ENCODE peak calls at places on chromosomes 4 and X, in five cellular contexts. K is upper lobe of left lung, O is GM12878, Y is K562, C is HepG2. D is an unnamed sample.

GRCh38 chr4:23163649-23164436 is 471.1 kb downstream of the GBA3 start:
- ATAC-seq in K (no peak), O (no peak), Y (no peak), C (no peak), D (no peak)

GRCh38 chr4:123102897-123103489 is 180.6 kb upstream of the NUDT6 start:
- ATAC-seq in K (peak; percentile 82), O (peak; percentile 82), Y (peak; percentile 86), C (peak; percentile 77), D (no peak)

GRCh38 chr4:26145212-26145611 is 175.6 kb upstream of the RBPJ start:
- ATAC-seq in K (no peak), O (no peak), Y (no peak), C (peak; percentile 51), D (no peak)

GRCh38 chr4:42608551-42608950 is 48.4 kb downstream of the ATP8A1 start:
- ATAC-seq in K (no peak), O (no peak), Y (no peak), C (no peak), D (no peak)

GRCh38 chrX:102858826-102859627 is 78.0 kb upstream of the RAB40AL start:
- ATAC-seq in K (no peak), O (no peak), Y (no peak), C (no peak), D (no peak)

GRCh38 chr4:146159384-146160058 is 16.0 kb upstream of the LSM6 start:
- ATAC-seq in K (no peak), O (peak; percentile 94), Y (no peak), C (no peak), D (no peak)

GRCh38 chrX:123869488-123869887 is 9.6 kb downstream of the XIAP start:
- ATAC-seq in K (peak; percentile 34), O (peak; percentile 64), Y (peak; percentile 23), C (no peak), D (no peak)

GRCh38 chrX:44748014-44748413 is 95.8 kb upstream of the DUSP21 start:
- ATAC-seq in K (no peak), O (no peak), Y (no peak), C (no peak), D (no peak)

GRCh38 chr4:88964450-88964849 is 92.5 kb downstream of the FAM13A start:
- ATAC-seq in K (no peak), O (peak; percentile 81), Y (peak; percentile 23), C (no peak), D (no peak)

GRCh38 chrX:40154229-40154852 is 56.6 kb upstream of the BCOR start:
- ATAC-seq in K (no peak), O (no peak), Y (peak; percentile 18), C (peak; percentile 59), D (no peak)

GRCh38 chrX:103518571-103518970 is 718 bp downstream of the RAB40A start:
- ATAC-seq in K (no peak), O (no peak), Y (no peak), C (no peak), D (no peak)

GRCh38 chr4:54784188-54784671 is 126.5 kb downstream of the KIT start:
- ATAC-seq in K (peak; percentile 90), O (no peak), Y (peak; percentile 73), C (no peak), D (peak; percentile 94)

GRCh38 chrX:1313788-1314187 is 22.8 kb upstream of the IL3RA start:
- ATAC-seq in K (no peak), O (no peak), Y (no peak), C (no peak), D (no peak)

GRCh38 chr4:87011340-87012034 is 76.7 kb downstream of the AFF1 start:
- ATAC-seq in K (peak; percentile 38), O (no peak), Y (peak; percentile 19), C (no peak), D (no peak)

GRCh38 chrX:154486396-154487207 is at the start of gene UBL4A:
- ATAC-seq in K (peak; percentile 73), O (peak; percentile 44), Y (peak; percentile 22), C (peak; percentile 4), D (peak; percentile 46)

GRCh38 chr4:37815591-37815990 is 10.9 kb upstream of the PGM2 start:
- ATAC-seq in K (no peak), O (no peak), Y (no peak), C (no peak), D (no peak)

GRCh38 chr4:825063-825968 is 613 bp downstream of the CPLX1 start:
- ATAC-seq in K (peak; percentile 59), O (no peak), Y (peak; percentile 67), C (no peak), D (peak; percentile 40)

DNA sequence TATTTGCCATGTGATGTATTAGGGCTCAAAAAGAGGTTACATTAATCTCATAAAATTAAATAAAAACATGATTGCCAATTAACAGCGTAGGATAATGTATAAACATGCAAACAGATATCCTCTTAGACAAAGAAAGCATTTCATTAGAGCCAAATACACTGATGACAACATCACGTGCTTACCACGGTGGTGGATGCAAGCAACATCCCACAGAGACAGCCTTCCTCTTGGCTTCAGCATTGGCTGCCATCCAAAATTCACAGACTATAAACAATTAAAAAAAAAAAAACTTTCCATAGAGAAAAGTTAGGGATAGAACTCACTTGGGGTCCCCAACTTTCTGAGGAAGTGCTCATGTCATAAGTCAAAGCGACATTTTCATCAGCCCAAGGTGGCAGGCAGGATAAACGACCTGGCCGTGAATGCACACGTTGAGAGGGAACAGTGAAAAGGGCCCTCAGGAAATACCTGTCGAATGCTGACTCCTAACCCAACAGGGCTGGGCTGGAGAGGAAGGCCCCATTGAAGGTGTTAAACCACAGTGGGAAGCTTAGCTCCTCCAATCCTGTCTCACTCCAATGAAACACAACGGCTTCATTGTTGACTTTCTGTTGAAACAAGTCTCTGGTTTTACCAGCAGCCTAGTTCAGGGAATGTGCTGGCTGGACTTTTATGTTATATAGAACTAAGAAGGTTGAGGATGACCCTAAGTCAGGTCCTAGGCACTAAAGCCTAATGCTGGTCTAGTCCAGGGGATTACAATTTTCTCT is 48.4 kb downstream of the IDS start:
- ATAC-seq in K (no peak), O (no peak), Y (no peak), C (no peak), D (no peak)
- TF ChIP-seq EP300 in K (no peak), O (no peak), Y (no peak), C (no peak), D (no peak)

DNA sequence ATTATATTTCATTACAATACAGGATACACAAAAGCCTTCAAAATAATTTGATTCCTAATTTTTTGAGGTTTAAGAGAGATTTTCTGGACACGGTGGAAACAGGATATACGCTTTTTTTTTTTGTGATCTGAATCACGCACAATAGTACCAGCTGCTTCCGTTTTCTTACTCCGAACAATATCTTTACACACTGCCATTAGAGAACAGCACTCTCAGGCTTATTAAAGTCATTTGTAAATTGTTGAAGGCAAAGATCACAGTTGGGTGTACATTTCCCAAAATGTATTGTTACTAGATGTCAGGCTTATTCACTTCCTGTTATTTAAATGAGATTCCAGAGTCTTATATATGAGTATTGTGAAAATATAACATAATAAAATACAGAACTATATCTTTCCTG is 71.5 kb downstream of the TMEM47 start:
- ATAC-seq in K (no peak), O (no peak), Y (no peak), C (no peak), D (no peak)
- TF ChIP-seq POLR2AphosphoS5 in K (no peak), O (no peak), Y (no peak), C (no peak), D (no peak)

DNA sequence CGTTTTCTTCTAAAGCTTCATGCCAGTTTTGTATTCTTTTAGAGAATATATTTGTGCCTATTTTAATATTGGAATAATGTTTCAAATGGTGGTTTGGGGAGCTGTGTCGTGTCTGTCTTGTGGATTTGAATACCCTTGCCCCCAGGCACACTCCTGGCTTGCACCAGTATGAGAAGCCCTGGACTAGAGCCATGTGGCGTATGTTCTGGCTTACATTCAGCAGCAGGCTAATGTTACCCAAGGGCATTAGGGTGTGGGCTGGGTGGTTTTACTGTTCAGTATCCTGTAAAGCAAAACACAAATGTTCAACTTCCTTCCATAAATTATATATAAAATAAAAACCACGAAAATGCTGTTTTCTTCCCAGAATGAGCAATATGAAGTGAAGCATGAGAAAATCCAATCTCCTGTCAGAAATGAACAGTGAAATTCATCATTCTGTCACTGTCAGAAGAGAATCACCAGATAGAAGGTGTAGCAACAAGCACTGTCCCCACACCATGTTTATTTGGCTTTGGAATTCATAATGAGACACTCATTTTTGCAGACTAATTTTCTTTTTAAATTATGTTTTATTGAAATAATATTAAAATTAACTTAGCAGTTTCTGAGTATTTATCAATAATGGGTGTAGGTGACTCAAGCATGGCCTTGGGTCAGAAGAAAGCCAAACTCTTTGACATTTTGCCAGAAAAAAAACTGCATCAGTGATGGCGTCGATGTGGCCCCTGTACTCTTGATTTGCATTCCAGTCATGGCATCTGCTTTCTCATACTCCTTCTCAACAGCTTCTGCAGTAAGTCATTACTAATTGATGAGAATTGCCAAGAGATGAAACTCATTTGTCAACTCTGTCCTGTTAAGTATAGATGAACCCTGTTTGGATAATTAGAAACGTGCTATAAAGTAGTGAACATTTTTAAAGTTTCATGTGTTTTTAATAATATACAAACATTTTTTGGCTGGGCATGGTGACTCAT is 43.8 kb downstream of the WWC2 start:
- ATAC-seq in K (peak; percentile 84), O (no peak), Y (peak; percentile 33), C (no peak), D (peak; percentile 62)
- TF ChIP-seq EP300 in K (no peak), O (no peak), Y (no peak), C (no peak), D (no peak)

DNA sequence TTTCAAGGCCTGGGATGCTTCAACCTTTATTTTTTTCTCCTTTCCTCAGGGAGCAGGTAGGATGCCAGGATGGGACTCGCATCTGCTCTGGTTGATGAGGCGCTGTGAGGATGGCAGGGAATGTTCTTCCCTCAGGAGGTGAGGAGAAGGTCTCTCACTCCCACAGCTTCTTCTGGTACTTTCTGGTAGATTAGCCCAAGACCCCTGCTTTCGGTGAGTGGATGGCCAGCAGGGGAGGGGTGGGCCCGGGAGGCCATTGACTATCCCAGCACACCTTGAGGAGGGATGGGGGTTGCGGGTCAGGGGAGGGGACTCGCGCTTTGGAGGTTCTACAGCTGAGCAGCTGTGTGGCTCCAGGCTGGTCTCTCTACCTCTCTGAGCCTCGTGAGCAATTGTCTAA is 14.8 kb downstream of the CYTL1 start:
- ATAC-seq in K (no peak), O (no peak), Y (no peak), C (no peak), D (no peak)
- TF ChIP-seq POLR2AphosphoS5 in K (no peak), O (no peak), Y (no peak), C (no peak), D (no peak)